ENCODE peak calls at places on chromosomes 1 and 21, in nine cellular contexts. One of them, this sample, is unnamed.

GRCh38 chr1:27176954-27177353 is 22.0 kb upstream of the SLC9A1 start:
- DNase-seq in A549: no peak
- DNase-seq in SK-N-SH: no peak
- DNase-seq in HCT116: no peak
- DNase-seq in Panc1: no peak
- DNase-seq in K562: no peak
- DNase-seq in GM12878: no peak
- DNase-seq in GM23338: no peak
- DNase-seq in HepG2: no peak
- DNase-seq in this sample: no peak

GRCh38 chr1:13965770-13966398 is 265.9 kb downstream of the PRDM2 start:
- DNase-seq in A549: peak; percentile 26
- DNase-seq in SK-N-SH: peak; percentile 57
- DNase-seq in HCT116: peak; percentile 43
- DNase-seq in Panc1: no peak
- DNase-seq in K562: peak; percentile 46
- DNase-seq in GM12878: no peak
- DNase-seq in GM23338: peak; percentile 88
- DNase-seq in HepG2: peak; percentile 23
- DNase-seq in this sample: peak; percentile 19

GRCh38 chr1:15062479-15063099 is 91.0 kb upstream of the TMEM51 start:
- DNase-seq in A549: no peak
- DNase-seq in SK-N-SH: peak; percentile 48
- DNase-seq in HCT116: no peak
- DNase-seq in Panc1: no peak
- DNase-seq in K562: peak; percentile 68
- DNase-seq in GM12878: no peak
- DNase-seq in GM23338: peak; percentile 76
- DNase-seq in HepG2: no peak
- DNase-seq in this sample: no peak

GRCh38 chr21:34946385-34947121 is 102.5 kb downstream of the RUNX1 start:
- DNase-seq in A549: no peak
- DNase-seq in SK-N-SH: no peak
- DNase-seq in HCT116: no peak
- DNase-seq in Panc1: no peak
- DNase-seq in K562: no peak
- DNase-seq in GM12878: no peak
- DNase-seq in GM23338: no peak
- DNase-seq in HepG2: no peak
- DNase-seq in this sample: peak; percentile 70

GRCh38 chr1:43653339-43653738 is 3.4 kb downstream of the KDM4A start:
- DNase-seq in A549: peak; percentile 36
- DNase-seq in SK-N-SH: no peak
- DNase-seq in HCT116: no peak
- DNase-seq in Panc1: no peak
- DNase-seq in K562: peak; percentile 16
- DNase-seq in GM12878: peak; percentile 16
- DNase-seq in GM23338: peak; percentile 92
- DNase-seq in HepG2: no peak
- DNase-seq in this sample: no peak

GRCh38 chr1:212514056-212514614 is 81.4 kb downstream of the NENF start:
- DNase-seq in A549: peak; percentile 59
- DNase-seq in SK-N-SH: no peak
- DNase-seq in HCT116: peak; percentile 78
- DNase-seq in Panc1: no peak
- DNase-seq in K562: peak; percentile 67
- DNase-seq in GM12878: no peak
- DNase-seq in GM23338: peak; percentile 40
- DNase-seq in HepG2: peak; percentile 62
- DNase-seq in this sample: peak; percentile 26

GRCh38 chr1:238710697-238711096 is 675.7 kb upstream of the CHRM3 start:
- DNase-seq in A549: no peak
- DNase-seq in SK-N-SH: no peak
- DNase-seq in HCT116: no peak
- DNase-seq in Panc1: no peak
- DNase-seq in K562: no peak
- DNase-seq in GM12878: no peak
- DNase-seq in GM23338: peak; percentile 61
- DNase-seq in HepG2: no peak
- DNase-seq in this sample: no peak

GRCh38 chr1:12285496-12286143 is 55.8 kb downstream of the VPS13D start:
- DNase-seq in A549: no peak
- DNase-seq in SK-N-SH: no peak
- DNase-seq in HCT116: no peak
- DNase-seq in Panc1: no peak
- DNase-seq in K562: no peak
- DNase-seq in GM12878: no peak
- DNase-seq in GM23338: no peak
- DNase-seq in HepG2: no peak
- DNase-seq in this sample: no peak

GRCh38 chr21:43345746-43346409 is 81.1 kb downstream of the SIK1 start:
- DNase-seq in A549: no peak
- DNase-seq in SK-N-SH: no peak
- DNase-seq in HCT116: no peak
- DNase-seq in Panc1: no peak
- DNase-seq in K562: peak; percentile 56
- DNase-seq in GM12878: no peak
- DNase-seq in GM23338: no peak
- DNase-seq in HepG2: peak; percentile 66
- DNase-seq in this sample: peak; percentile 86

GRCh38 chr1:228194921-228195812 is 12.7 kb upstream of the OBSCN start:
- DNase-seq in A549: no peak
- DNase-seq in SK-N-SH: peak; percentile 4
- DNase-seq in HCT116: no peak
- DNase-seq in Panc1: no peak
- DNase-seq in K562: no peak
- DNase-seq in GM12878: no peak
- DNase-seq in GM23338: no peak
- DNase-seq in HepG2: no peak
- DNase-seq in this sample: no peak

GRCh38 chr1:119729044-119729443 is 17.3 kb downstream of the PHGDH start:
- DNase-seq in A549: no peak
- DNase-seq in SK-N-SH: no peak
- DNase-seq in HCT116: no peak
- DNase-seq in Panc1: no peak
- DNase-seq in K562: no peak
- DNase-seq in GM12878: no peak
- DNase-seq in GM23338: no peak
- DNase-seq in HepG2: peak; percentile 56
- DNase-seq in this sample: no peak

GRCh38 chr1:119732465-119733168 is 20.9 kb downstream of the PHGDH start:
- DNase-seq in A549: no peak
- DNase-seq in SK-N-SH: no peak
- DNase-seq in HCT116: no peak
- DNase-seq in Panc1: no peak
- DNase-seq in K562: no peak
- DNase-seq in GM12878: no peak
- DNase-seq in GM23338: no peak
- DNase-seq in HepG2: no peak
- DNase-seq in this sample: no peak

GRCh38 chr1:119731741-119732430 is 20.2 kb downstream of the PHGDH start:
- DNase-seq in A549: no peak
- DNase-seq in SK-N-SH: no peak
- DNase-seq in HCT116: no peak
- DNase-seq in Panc1: no peak
- DNase-seq in K562: no peak
- DNase-seq in GM12878: no peak
- DNase-seq in GM23338: no peak
- DNase-seq in HepG2: no peak
- DNase-seq in this sample: no peak

GRCh38 chr1:119733754-119734153 is 22.0 kb downstream of the PHGDH start:
- DNase-seq in A549: no peak
- DNase-seq in SK-N-SH: no peak
- DNase-seq in HCT116: no peak
- DNase-seq in Panc1: no peak
- DNase-seq in K562: no peak
- DNase-seq in GM12878: no peak
- DNase-seq in GM23338: no peak
- DNase-seq in HepG2: no peak
- DNase-seq in this sample: no peak

DNA sequence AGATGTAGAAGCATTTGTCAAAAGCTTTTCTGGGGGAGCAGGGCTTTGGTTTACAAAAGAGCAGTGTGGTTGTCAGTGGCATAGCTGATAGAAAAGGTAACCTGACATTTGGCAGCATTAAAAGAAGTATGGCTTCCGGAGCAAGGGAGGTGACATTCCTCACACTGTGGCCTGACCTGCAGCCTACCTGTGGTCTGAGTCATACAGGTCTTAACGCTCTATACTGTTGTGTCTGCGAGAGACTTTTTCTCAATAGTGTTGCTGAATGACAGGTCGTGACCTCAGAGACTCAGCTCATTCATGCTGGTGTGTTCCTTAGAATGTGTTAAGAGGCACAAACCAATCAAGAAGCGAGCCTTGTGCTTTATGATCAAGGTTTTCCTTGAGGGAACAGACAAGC is 19.3 kb downstream of the PHGDH start:
- DNase-seq in A549: no peak
- DNase-seq in SK-N-SH: no peak
- DNase-seq in HCT116: no peak
- DNase-seq in Panc1: no peak
- DNase-seq in K562: no peak
- DNase-seq in GM12878: no peak
- DNase-seq in GM23338: no peak
- DNase-seq in HepG2: no peak
- DNase-seq in this sample: no peak
- TF ChIP-seq REST in A549: no peak
- TF ChIP-seq REST in SK-N-SH: no peak
- TF ChIP-seq REST in HCT116: no peak
- TF ChIP-seq REST in Panc1: no peak
- TF ChIP-seq REST in K562: no peak
- TF ChIP-seq REST in GM12878: no peak
- TF ChIP-seq REST in GM23338: no peak
- TF ChIP-seq REST in HepG2: no peak
- TF ChIP-seq REST in this sample: no peak

DNA sequence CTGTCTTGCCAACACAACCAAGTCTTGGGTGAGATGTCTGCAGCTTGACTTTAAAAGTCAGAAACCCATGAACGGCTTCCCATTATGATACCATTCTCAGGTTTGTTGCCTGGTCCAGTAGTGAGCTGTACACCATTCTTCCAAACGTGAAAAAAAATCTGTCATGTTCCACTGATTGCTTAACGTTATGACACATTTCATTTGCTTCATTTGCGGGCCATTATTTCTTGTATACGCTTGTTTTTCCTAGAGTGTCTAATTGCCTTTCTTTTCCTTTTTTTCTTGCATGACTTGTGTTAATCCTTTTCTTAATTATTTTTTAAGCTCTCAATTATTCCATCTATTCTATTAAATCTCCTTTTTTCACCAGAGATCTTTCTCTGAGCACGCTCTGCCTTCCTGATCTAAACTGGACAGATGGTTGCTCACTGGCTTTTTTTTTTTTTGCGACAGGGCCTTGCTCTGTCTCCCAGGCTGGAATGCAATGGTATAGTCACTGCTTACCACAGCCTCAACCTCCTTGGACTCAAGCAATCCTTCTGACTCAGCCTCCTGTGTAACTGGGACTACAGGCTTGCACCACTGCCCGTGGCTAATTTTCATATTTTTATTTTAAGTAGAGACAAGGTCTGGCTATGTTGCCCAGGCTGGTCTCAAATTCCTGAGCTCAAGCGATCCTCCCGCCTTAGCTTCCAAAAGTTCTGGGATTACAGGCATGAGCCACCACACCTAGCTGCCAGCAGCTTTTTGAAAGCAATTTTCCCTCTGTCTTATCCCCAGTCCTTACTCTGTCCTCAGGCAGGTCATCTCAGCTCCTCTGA is 31.7 kb upstream of the CAMTA1 start:
- DNase-seq in A549: no peak
- DNase-seq in SK-N-SH: no peak
- DNase-seq in HCT116: no peak
- DNase-seq in Panc1: no peak
- DNase-seq in K562: no peak
- DNase-seq in GM12878: no peak
- DNase-seq in GM23338: no peak
- DNase-seq in HepG2: no peak
- DNase-seq in this sample: no peak
- TF ChIP-seq REST in A549: no peak
- TF ChIP-seq REST in SK-N-SH: no peak
- TF ChIP-seq REST in HCT116: no peak
- TF ChIP-seq REST in Panc1: no peak
- TF ChIP-seq REST in K562: no peak
- TF ChIP-seq REST in GM12878: no peak
- TF ChIP-seq REST in GM23338: no peak
- TF ChIP-seq REST in HepG2: no peak
- TF ChIP-seq REST in this sample: no peak

GRCh38 chr21:26437326-26438009 is 135.6 kb downstream of the CYYR1 start:
- DNase-seq in A549: no peak
- DNase-seq in SK-N-SH: no peak
- DNase-seq in HCT116: no peak
- DNase-seq in Panc1: no peak
- DNase-seq in K562: no peak
- DNase-seq in GM12878: no peak
- DNase-seq in GM23338: peak; percentile 24
- DNase-seq in HepG2: no peak
- DNase-seq in this sample: no peak
- TF ChIP-seq REST in A549: no peak
- TF ChIP-seq REST in SK-N-SH: no peak
- TF ChIP-seq REST in HCT116: no peak
- TF ChIP-seq REST in Panc1: no peak
- TF ChIP-seq REST in K562: no peak
- TF ChIP-seq REST in GM12878: no peak
- TF ChIP-seq REST in GM23338: no peak
- TF ChIP-seq REST in HepG2: no peak
- TF ChIP-seq REST in this sample: no peak

DNA sequence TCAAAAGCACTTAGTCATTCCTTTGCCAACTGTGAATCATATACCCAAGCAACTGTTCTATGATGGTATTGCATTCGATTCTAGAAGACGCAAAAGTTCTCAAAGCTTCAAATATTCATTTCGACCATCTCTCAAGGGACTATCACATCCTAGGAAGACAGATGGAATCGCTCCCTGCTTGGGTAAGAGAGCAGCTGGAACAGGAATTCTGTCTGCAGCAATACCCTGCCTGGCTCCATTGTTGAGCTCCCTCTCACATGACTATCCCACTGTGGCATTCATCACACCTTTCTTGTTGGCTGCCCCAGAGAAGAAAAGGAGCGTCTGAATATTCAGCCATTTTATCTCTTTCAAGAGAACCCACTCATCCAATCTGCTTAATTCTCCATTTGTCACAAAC is 397.7 kb downstream of the NTNG1 start:
- DNase-seq in A549: no peak
- DNase-seq in SK-N-SH: no peak
- DNase-seq in HCT116: no peak
- DNase-seq in Panc1: no peak
- DNase-seq in K562: no peak
- DNase-seq in GM12878: no peak
- DNase-seq in GM23338: peak; percentile 23
- DNase-seq in HepG2: no peak
- DNase-seq in this sample: no peak
- TF ChIP-seq REST in A549: no peak
- TF ChIP-seq REST in SK-N-SH: no peak
- TF ChIP-seq REST in HCT116: no peak
- TF ChIP-seq REST in Panc1: no peak
- TF ChIP-seq REST in K562: no peak
- TF ChIP-seq REST in GM12878: no peak
- TF ChIP-seq REST in GM23338: no peak
- TF ChIP-seq REST in HepG2: no peak
- TF ChIP-seq REST in this sample: no peak

GRCh38 chr1:187306671-187307415 is 478.1 kb downstream of the PLA2G4A start:
- DNase-seq in A549: no peak
- DNase-seq in SK-N-SH: no peak
- DNase-seq in HCT116: no peak
- DNase-seq in Panc1: no peak
- DNase-seq in K562: no peak
- DNase-seq in GM12878: no peak
- DNase-seq in GM23338: no peak
- DNase-seq in HepG2: no peak
- DNase-seq in this sample: no peak
- TF ChIP-seq REST in A549: no peak
- TF ChIP-seq REST in SK-N-SH: no peak
- TF ChIP-seq REST in HCT116: no peak
- TF ChIP-seq REST in Panc1: no peak
- TF ChIP-seq REST in K562: no peak
- TF ChIP-seq REST in GM12878: no peak
- TF ChIP-seq REST in GM23338: no peak
- TF ChIP-seq REST in HepG2: no peak
- TF ChIP-seq REST in this sample: no peak